ENCODE peak calls at places on chromosomes 13 and 19, in five cellular contexts. One of them, this sample, is unnamed.
A peak's percentile ranks its signal among the peaks of the same experiment; 100 is the strongest.

GRCh38 chr13:40672310-40673060 is 6.0 kb upstream of the FOXO1 start:
- DNase-seq in thoracic aorta: no peak
- DNase-seq in activated T-cell treated with anti-CD3 and anti-CD28 coated beads, Interleukin-2, amount 50 U/mL, for 48 hours: no peak
- DNase-seq in mammary epithelial cell: peak; percentile 85
- DNase-seq in HAP-1: peak; percentile 86
- DNase-seq in this sample: peak; percentile 39

GRCh38 chr13:36385471-36385870 is 39.3 kb upstream of the SPART start:
- DNase-seq in thoracic aorta: no peak
- DNase-seq in activated T-cell treated with anti-CD3 and anti-CD28 coated beads, Interleukin-2, amount 50 U/mL, for 48 hours: no peak
- DNase-seq in HAP-1: no peak
- DNase-seq in mammary epithelial cell: peak; percentile 31
- DNase-seq in this sample: no peak

GRCh38 chr19:676343-677105 is at the start of gene FSTL3:
- DNase-seq in thoracic aorta: no peak
- DNase-seq in HAP-1: no peak
- DNase-seq in activated T-cell treated with anti-CD3 and anti-CD28 coated beads, Interleukin-2, amount 50 U/mL, for 48 hours: no peak
- DNase-seq in mammary epithelial cell: peak; percentile 24
- DNase-seq in this sample: no peak

GRCh38 chr19:57302020-57302465 is 18.2 kb upstream of the ZNF543 start:
- DNase-seq in thoracic aorta: no peak
- DNase-seq in mammary epithelial cell: peak; percentile 99
- DNase-seq in activated T-cell treated with anti-CD3 and anti-CD28 coated beads, Interleukin-2, amount 50 U/mL, for 48 hours: no peak
- DNase-seq in HAP-1: no peak
- DNase-seq in this sample: no peak

GRCh38 chr19:50460161-50460765 is 16.0 kb upstream of the EMC10 start:
- DNase-seq in mammary epithelial cell: no peak
- DNase-seq in activated T-cell treated with anti-CD3 and anti-CD28 coated beads, Interleukin-2, amount 50 U/mL, for 48 hours: peak; percentile 42
- DNase-seq in thoracic aorta: no peak
- DNase-seq in HAP-1: no peak
- DNase-seq in this sample: no peak

GRCh38 chr19:45444318-45445041 is 20.8 kb upstream of the ERCC1 start:
- DNase-seq in HAP-1: peak; percentile 75
- DNase-seq in activated T-cell treated with anti-CD3 and anti-CD28 coated beads, Interleukin-2, amount 50 U/mL, for 48 hours: peak; percentile 85
- DNase-seq in mammary epithelial cell: peak; percentile 58
- DNase-seq in thoracic aorta: peak; percentile 83
- DNase-seq in this sample: peak; percentile 51

GRCh38 chr13:111423168-111423785 is 102.8 kb downstream of the TEX29 start:
- DNase-seq in activated T-cell treated with anti-CD3 and anti-CD28 coated beads, Interleukin-2, amount 50 U/mL, for 48 hours: no peak
- DNase-seq in thoracic aorta: no peak
- DNase-seq in mammary epithelial cell: peak; percentile 79
- DNase-seq in HAP-1: no peak
- DNase-seq in this sample: no peak

GRCh38 chr19:45403781-45404556 is 900 bp downstream of the PPP1R13L start:
- DNase-seq in activated T-cell treated with anti-CD3 and anti-CD28 coated beads, Interleukin-2, amount 50 U/mL, for 48 hours: peak; percentile 85
- DNase-seq in HAP-1: no peak
- DNase-seq in thoracic aorta: no peak
- DNase-seq in mammary epithelial cell: peak; percentile 60
- DNase-seq in this sample: peak; percentile 61

GRCh38 chr19:39301021-39301420 is 4.8 kb downstream of the IFNL1 start:
- DNase-seq in thoracic aorta: no peak
- DNase-seq in mammary epithelial cell: no peak
- DNase-seq in activated T-cell treated with anti-CD3 and anti-CD28 coated beads, Interleukin-2, amount 50 U/mL, for 48 hours: no peak
- DNase-seq in HAP-1: no peak
- DNase-seq in this sample: no peak

GRCh38 chr19:34124828-34125227 is 47.5 kb upstream of the LSM14A start:
- DNase-seq in mammary epithelial cell: no peak
- DNase-seq in HAP-1: no peak
- DNase-seq in activated T-cell treated with anti-CD3 and anti-CD28 coated beads, Interleukin-2, amount 50 U/mL, for 48 hours: no peak
- DNase-seq in thoracic aorta: no peak
- DNase-seq in this sample: no peak

GRCh38 chr19:46416077-46416709 is 2.8 kb upstream of the CCDC8 start:
- DNase-seq in HAP-1: peak; percentile 92
- DNase-seq in mammary epithelial cell: peak; percentile 83
- DNase-seq in thoracic aorta: peak; percentile 73
- DNase-seq in activated T-cell treated with anti-CD3 and anti-CD28 coated beads, Interleukin-2, amount 50 U/mL, for 48 hours: peak; percentile 53
- DNase-seq in this sample: peak; percentile 71

GRCh38 chr19:11106477-11106876 is 17.2 kb downstream of the LDLR start:
- DNase-seq in HAP-1: no peak
- DNase-seq in mammary epithelial cell: no peak
- DNase-seq in activated T-cell treated with anti-CD3 and anti-CD28 coated beads, Interleukin-2, amount 50 U/mL, for 48 hours: no peak
- DNase-seq in thoracic aorta: no peak
- DNase-seq in this sample: no peak

GRCh38 chr19:11381535-11382369 is 2.4 kb downstream of the EPOR start:
- DNase-seq in HAP-1: peak; percentile 89
- DNase-seq in thoracic aorta: no peak
- DNase-seq in mammary epithelial cell: peak; percentile 91
- DNase-seq in activated T-cell treated with anti-CD3 and anti-CD28 coated beads, Interleukin-2, amount 50 U/mL, for 48 hours: peak; percentile 92
- DNase-seq in this sample: peak; percentile 62

GRCh38 chr19:37251308-37252229 is 33.6 kb downstream of the ZNF383 start:
- DNase-seq in HAP-1: no peak
- DNase-seq in mammary epithelial cell: peak; percentile 95
- DNase-seq in thoracic aorta: peak; percentile 11
- DNase-seq in activated T-cell treated with anti-CD3 and anti-CD28 coated beads, Interleukin-2, amount 50 U/mL, for 48 hours: peak; percentile 39
- DNase-seq in this sample: peak; percentile 0